ENCODE peak calls at places on chromosomes 4 and X, in four cellular contexts. J is heart right ventricle, M is tibial artery, I is astrocyte of the spinal cord. G is an unnamed sample.

GRCh38 chrX:97372006-97372766 is 488.5 kb downstream of the RPA4 start:
- DNase-seq in I (no peak), J (no peak), M (no peak), G (no peak)

GRCh38 chr4:8932884-8933283 is 61.2 kb upstream of the HMX1 start:
- DNase-seq in M (no peak), I (no peak), J (no peak), G (no peak)

GRCh38 chrX:22063284-22063683 is 31.2 kb downstream of the PHEX start:
- DNase-seq in J (no peak), M (no peak), I (no peak), G (peak)

GRCh38 chr4:15232725-15233597 is 194.9 kb upstream of the C1QTNF7 start:
- DNase-seq in M (no peak), I (peak), J (no peak), G (no peak)

GRCh38 chr4:89586318-89586717 is 250.6 kb downstream of the SNCA start:
- DNase-seq in J (no peak), M (no peak), I (no peak), G (no peak)

GRCh38 chr4:16457944-16458343 is 231.7 kb upstream of the TAPT1 start:
- DNase-seq in M (no peak), I (no peak), J (no peak), G (no peak)

GRCh38 chr4:185761352-185762235 is 50.4 kb downstream of the SORBS2 start:
- DNase-seq in M (no peak), J (peak), I (no peak), G (no peak)

GRCh38 chr4:152189451-152190179 is 346.3 kb downstream of the FBXW7 start:
- DNase-seq in M (no peak), J (no peak), I (no peak), G (peak)

GRCh38 chr4:156974264-156974663 is 2.7 kb upstream of the PDGFC start:
- DNase-seq in M (no peak), J (no peak), I (peak), G (no peak)

GRCh38 chr4:122960298-122960985 is 38.0 kb upstream of the NUDT6 start:
- DNase-seq in I (no peak), J (no peak), M (no peak), G (no peak)

GRCh38 chr4:101977096-101977495 is 186.6 kb downstream of the BANK1 start:
- DNase-seq in M (no peak), J (no peak), I (peak), G (no peak)

GRCh38 chr4:68691186-68691585 is 20.7 kb upstream of the UGT2B15 start:
- DNase-seq in M (no peak), J (no peak), I (no peak), G (no peak)

GRCh38 chr4:169485791-169486742 is 126.3 kb downstream of the NEK1 start:
- DNase-seq in M (no peak), J (peak), I (peak), G (peak)

GRCh38 chrX:134761788-134762187 is 103.5 kb upstream of the PLAC1 start:
- DNase-seq in J (no peak), I (no peak), M (no peak), G (no peak)

GRCh38 chr4:160370046-160370445 is 1267.2 kb downstream of the RAPGEF2 start:
- DNase-seq in J (no peak), M (no peak), I (peak), G (no peak)

GRCh38 chr4:1043658-1044468 is 32.4 kb downstream of the FGFRL1 start:
- DNase-seq in J (peak), I (peak), M (peak), G (no peak)

GRCh38 chr4:135735543-135735942 is 1534.0 kb upstream of the PABPC4L start:
- DNase-seq in M (no peak), J (no peak), I (no peak), G (no peak)

GRCh38 chr4:135744928-135745327 is 1543.3 kb upstream of the PABPC4L start:
- DNase-seq in J (no peak), I (no peak), M (no peak), G (no peak)

GRCh38 chr4:135741583-135741982 is 1540.0 kb upstream of the PABPC4L start:
- DNase-seq in J (no peak), I (no peak), M (no peak), G (no peak)

GRCh38 chr4:135739354-135739753 is 1537.8 kb upstream of the PABPC4L start:
- DNase-seq in J (no peak), M (no peak), I (no peak), G (no peak)
- H3K4me3 ChIP-seq in J (no peak), M (no peak), I (no peak), G (no peak)

GRCh38 chr4:57612279-57612678 is 502.1 kb upstream of the IGFBP7 start:
- DNase-seq in J (no peak), M (no peak), I (no peak), G (no peak)
- TF ChIP-seq CTCF in J (no peak), M (no peak), I (no peak), G (no peak)

DNA sequence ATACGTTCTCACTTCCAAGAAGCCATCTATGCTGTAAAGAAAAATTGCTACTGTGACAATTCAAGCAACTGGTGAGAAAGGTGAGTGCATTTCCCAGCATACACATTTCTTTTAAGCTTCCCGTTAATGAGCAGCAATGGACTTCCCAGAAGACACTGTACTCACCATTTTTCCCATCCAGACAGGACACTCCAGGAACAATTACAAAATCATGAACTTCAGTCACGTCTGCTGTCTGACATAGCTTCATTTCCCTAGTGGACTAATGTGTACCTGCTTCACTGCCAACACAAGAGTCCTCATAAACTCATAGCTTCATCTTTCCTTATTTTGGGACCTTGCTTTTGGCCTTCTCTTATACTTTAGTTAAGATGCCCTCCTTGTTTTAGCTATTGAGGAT is 156.9 kb downstream of the ENOX2 start:
- DNase-seq in I (no peak), J (no peak), M (no peak), G (no peak)
- H3K4me3 ChIP-seq in I (no peak), J (no peak), M (no peak), G (no peak)

GRCh38 chr4:72295966-72296557 is 264.3 kb downstream of the NPFFR2 start:
- DNase-seq in I (peak), M (no peak), J (no peak), G (no peak)
- TF ChIP-seq CTCF in I (peak), M (peak), J (peak), G (peak)

DNA sequence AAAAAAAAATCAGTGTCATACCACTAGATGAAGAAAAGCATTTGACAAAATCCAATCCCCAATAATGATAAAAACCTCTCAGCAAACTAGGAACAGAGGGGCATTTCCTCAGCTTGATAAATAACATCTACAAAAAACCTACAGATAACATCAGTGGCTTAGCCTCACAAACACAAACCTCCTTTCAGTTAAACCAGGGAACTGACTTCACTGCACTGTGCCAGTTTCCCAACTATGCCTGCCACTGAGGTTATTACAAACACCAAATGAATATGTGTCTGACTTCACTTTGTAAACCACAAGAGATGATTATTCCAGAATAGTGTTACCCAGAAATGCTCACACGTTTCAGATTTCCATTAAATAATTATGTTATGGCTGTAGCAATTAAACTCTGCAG is 15.3 kb downstream of the MTMR8 start:
- DNase-seq in I (no peak), J (no peak), M (no peak), G (no peak)
- H3K4me3 ChIP-seq in I (no peak), J (no peak), M (no peak), G (no peak)

DNA sequence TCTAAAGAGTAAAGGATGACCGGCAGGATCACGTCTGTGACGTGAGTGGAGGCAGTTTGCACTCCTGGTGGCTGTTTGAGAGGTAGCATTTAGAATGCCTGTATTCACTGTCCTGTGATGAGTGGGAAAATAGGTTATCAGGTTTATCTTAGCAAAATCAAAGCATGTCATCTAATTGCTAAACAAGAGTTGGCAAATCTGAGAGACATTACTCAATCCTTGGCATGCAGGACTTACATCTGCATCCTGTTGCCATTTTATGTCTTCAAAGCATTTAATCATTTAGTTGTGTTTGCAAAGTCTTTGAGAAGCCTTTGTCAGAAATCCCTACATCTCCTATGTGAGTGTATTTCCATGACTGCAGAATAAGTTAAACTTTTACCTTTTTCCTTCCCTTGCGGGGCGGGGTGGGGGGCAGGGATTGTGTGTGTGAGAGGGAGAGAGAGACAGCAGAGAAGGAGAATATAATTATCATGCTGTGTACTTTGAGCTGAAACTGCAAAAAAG is 41.4 kb upstream of the MSANTD1 start:
- DNase-seq in J (no peak), M (no peak), I (no peak), G (no peak)
- TF ChIP-seq CTCF in J (no peak), M (no peak), I (no peak), G (no peak)

DNA sequence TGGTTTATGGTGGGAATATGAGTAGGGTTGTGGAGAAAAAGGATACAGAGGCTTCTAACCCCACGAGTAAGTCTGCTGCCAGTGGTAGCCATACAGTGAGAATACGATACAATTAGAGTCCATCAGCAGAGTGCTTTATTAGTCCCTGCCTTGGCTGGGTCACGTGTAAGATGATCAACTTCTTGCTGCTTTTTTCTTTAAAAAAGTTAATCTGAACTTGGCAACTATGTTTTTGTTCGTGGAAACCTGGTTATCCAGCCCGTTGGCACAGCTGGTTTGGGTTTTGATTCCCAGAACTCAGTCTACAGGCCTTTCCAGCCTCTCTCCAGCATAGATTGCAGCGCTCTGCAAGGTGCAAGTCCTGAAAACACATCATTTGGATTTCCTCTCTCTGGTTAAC is 53.1 kb upstream of the LSM6 start:
- DNase-seq in J (no peak), I (no peak), M (no peak), G (no peak)
- H3K4me3 ChIP-seq in J (no peak), I (no peak), M (no peak), G (no peak)

GRCh38 chr4:128308986-128309385 is 21.4 kb upstream of the PGRMC2 start:
- DNase-seq in I (no peak), M (no peak), J (no peak), G (no peak)

GRCh38 chr4:128309585-128309984 is 22.0 kb upstream of the PGRMC2 start:
- DNase-seq in I (no peak), J (no peak), M (no peak), G (no peak)

GRCh38 chr4:128306992-128307581 is 19.5 kb upstream of the PGRMC2 start:
- DNase-seq in M (no peak), J (no peak), I (no peak), G (no peak)

GRCh38 chr4:128311659-128312392 is 24.2 kb upstream of the PGRMC2 start:
- DNase-seq in J (no peak), I (no peak), M (no peak), G (no peak)

GRCh38 chr4:128310266-128310697 is 22.7 kb upstream of the PGRMC2 start:
- DNase-seq in I (no peak), M (no peak), J (peak), G (no peak)
- TF ChIP-seq CTCF in I (peak), M (no peak), J (peak), G (no peak)

GRCh38 chr4:39825741-39826231 is 127.8 kb downstream of the UBE2K start:
- DNase-seq in J (no peak), M (no peak), I (peak), G (no peak)
- H3K4me3 ChIP-seq in J (no peak), M (no peak), I (no peak), G (no peak)